ENCODE peak calls at places on chromosomes 3 and 15, in five cellular contexts. G is activated CD4-positive, alpha-beta T cell treated with anti-CD3 and anti-CD28 coated beads for 24 hours; F is iris pigment epithelial cell; R is stimulated activated CD4-positive, alpha-beta T cell treated with anti-CD3 and anti-CD28 coated beads, Interleukin-1b, Interleukin-23, amount 100 ng/mL, for 24 hours; D is GM12891. K is an unnamed sample.

GRCh38 chr15:84852212-84852611 is 32.2 kb upstream of the SLC28A1 start:
- DNase-seq in G (no peak), F (no peak), R (no peak), D (no peak), K (no peak)

GRCh38 chr3:58237238-58237939 is at the start of gene ABHD6:
- DNase-seq in G (peak), F (peak), R (peak), D (peak), K (peak)

GRCh38 chr3:197475514-197475913 is 80.3 kb downstream of the BDH1 start:
- DNase-seq in G (no peak), F (no peak), R (no peak), D (no peak), K (no peak)

GRCh38 chr3:100265016-100265415 is 4.2 kb downstream of the TBC1D23 start:
- DNase-seq in G (no peak), F (no peak), R (no peak), D (no peak), K (no peak)

GRCh38 chr3:171526869-171527268 is 66.7 kb upstream of the TNIK start:
- DNase-seq in G (no peak), F (peak), R (no peak), D (no peak), K (no peak)

GRCh38 chr15:57541805-57542504 is 49.7 kb upstream of the MYZAP start:
- DNase-seq in G (no peak), F (peak), R (no peak), D (peak), K (no peak)

GRCh38 chr3:149276621-149277020 is 55.0 kb upstream of the CP start:
- DNase-seq in G (no peak), F (no peak), R (no peak), D (no peak), K (no peak)

GRCh38 chr15:64864080-64864479 is 22.4 kb downstream of the PLEKHO2 start:
- DNase-seq in G (no peak), F (no peak), R (no peak), D (no peak), K (no peak)

GRCh38 chr15:66838202-66838601 is 136.2 kb downstream of the SMAD6 start:
- DNase-seq in G (no peak), F (no peak), R (no peak), D (no peak), K (no peak)

GRCh38 chr3:49813497-49814174 is at the start of gene UBA7:
- DNase-seq in G (no peak), F (peak), R (no peak), D (peak), K (no peak)

GRCh38 chr15:99176757-99177156 is 71.9 kb downstream of the SYNM start:
- DNase-seq in G (no peak), F (no peak), R (no peak), D (no peak), K (no peak)

GRCh38 chr15:25208735-25209134 is 230.1 kb downstream of the UBE3A start:
- DNase-seq in G (no peak), F (no peak), R (no peak), D (no peak), K (no peak)

GRCh38 chr3:192444096-192444790 is 283.1 kb downstream of the FGF12 start:
- DNase-seq in G (peak), F (peak), R (peak), D (peak), K (peak)

GRCh38 chr3:16550676-16551341 is 37.3 kb upstream of the RFTN1 start:
- DNase-seq in G (peak), F (peak), R (peak), D (peak), K (peak)

GRCh38 chr3:11552289-11553264 is 91.1 kb downstream of the VGLL4 start:
- DNase-seq in G (no peak), F (no peak), R (no peak), D (no peak), K (no peak)

GRCh38 chr3:101146946-101147345 is 153.7 kb upstream of the ABI3BP start:
- DNase-seq in G (no peak), F (no peak), R (no peak), D (no peak), K (no peak)

GRCh38 chr15:97955040-97955439 is 5.5 kb upstream of the ARRDC4 start:
- DNase-seq in G (no peak), F (no peak), R (no peak), D (no peak), K (no peak)

GRCh38 chr15:61584410-61584809 is 355.3 kb upstream of the RORA start:
- DNase-seq in G (no peak), F (peak), R (no peak), D (no peak), K (no peak)

GRCh38 chr3:85950435-85950834 is 991.6 kb downstream of the CADM2 start:
- DNase-seq in G (no peak), F (no peak), R (no peak), D (no peak), K (no peak)

GRCh38 chr3:14122301-14122700 is 2.4 kb downstream of the CHCHD4 start:
- DNase-seq in G (no peak), F (no peak), R (no peak), D (no peak), K (no peak)

GRCh38 chr3:139173372-139174108 is 128.8 kb upstream of the PRR23C start:
- DNase-seq in G (no peak), F (peak), R (no peak), D (no peak), K (no peak)

GRCh38 chr3:107426223-107426622 is 49.0 kb downstream of the CCDC54 start:
- DNase-seq in G (no peak), F (no peak), R (no peak), D (no peak), K (no peak)

GRCh38 chr15:66094331-66094730 is 159.2 kb downstream of the MEGF11 start:
- DNase-seq in G (no peak), F (no peak), R (no peak), D (no peak), K (no peak)

GRCh38 chr3:56467801-56468183 is 475 bp downstream of the ERC2 start:
- DNase-seq in G (no peak), F (no peak), R (no peak), D (no peak), K (no peak)

GRCh38 chr15:96333194-96334016 is 2.9 kb downstream of the NR2F2 start:
- DNase-seq in G (no peak), F (peak), R (no peak), D (no peak), K (no peak)

GRCh38 chr3:138007898-138008297 is 2.1 kb upstream of the CLDN18 start:
- DNase-seq in G (no peak), F (no peak), R (no peak), D (no peak), K (no peak)

GRCh38 chr15:54273928-54274327 is 295.7 kb downstream of the UNC13C start:
- DNase-seq in G (no peak), F (no peak), R (no peak), D (no peak), K (no peak)

GRCh38 chr3:61688307-61688695 is 126.9 kb downstream of the PTPRG start:
- DNase-seq in G (no peak), F (no peak), R (no peak), D (no peak), K (no peak)

GRCh38 chr3:170477395-170477794 is 58.7 kb downstream of the CLDN11 start:
- DNase-seq in G (no peak), F (no peak), R (no peak), D (no peak), K (no peak)

GRCh38 chr3:111782447-111782782 is 76.7 kb upstream of the PHLDB2 start:
- DNase-seq in G (no peak), F (no peak), R (no peak), D (no peak), K (no peak)